ENCODE peak calls at places on chromosomes 5 and 9, in nine cellular contexts. M is mesothelial cell of epicardium; J is GM13977; Q is iPS-NIHi11; K is activated naive CD4-positive, alpha-beta T cell; D is hippocampal formation; T is stimulated activated CD4-positive, alpha-beta T cell treated with anti-CD3 and anti-CD28 coated beads, Interleukin-2, amount 100 ng/mL, for 48 hours; X is RPMI7951; F is brain microvascular endothelial cell. S is an unnamed sample.

GRCh38 chr9:3043369-3043768 is 199.5 kb upstream of the PUM3 start:
- DNase-seq in K (no peak), M (no peak), X (no peak), T (no peak), F (peak; percentile 35), D (no peak), Q (no peak), J (no peak), S (no peak)

GRCh38 chr5:53360811-53361210 is 119.6 kb upstream of the FST start:
- DNase-seq in X (peak; percentile 76), T (no peak), Q (no peak), K (no peak), J (no peak), D (no peak), M (no peak), F (peak; percentile 88), S (no peak)

GRCh38 chr5:150075806-150076205 is 10.5 kb downstream of the CSF1R start:
- DNase-seq in Q (peak; percentile 36), F (no peak), K (no peak), X (no peak), J (no peak), T (no peak), D (no peak), M (no peak), S (no peak)

GRCh38 chr9:11962327-11962726 is 730.9 kb upstream of the TYRP1 start:
- DNase-seq in M (no peak), K (no peak), D (no peak), J (no peak), X (no peak), Q (no peak), T (no peak), F (no peak), S (no peak)

GRCh38 chr5:159441441-159441840 is 111.2 kb upstream of the IL12B start:
- DNase-seq in D (no peak), T (no peak), F (no peak), K (no peak), Q (peak; percentile 67), J (no peak), X (no peak), M (no peak), S (no peak)

GRCh38 chr5:103624035-103624461 is 61.5 kb upstream of the NUDT12 start:
- DNase-seq in D (no peak), M (no peak), T (no peak), X (peak; percentile 10), K (no peak), F (peak; percentile 60), Q (no peak), J (no peak), S (no peak)

GRCh38 chr5:54832066-54832465 is 153.3 kb downstream of the ESM1 start:
- DNase-seq in Q (no peak), K (no peak), M (no peak), T (no peak), X (peak; percentile 28), D (no peak), J (no peak), F (no peak), S (no peak)

GRCh38 chr9:16626577-16627130 is 243.8 kb downstream of the BNC2 start:
- DNase-seq in Q (peak; percentile 58), J (no peak), T (no peak), X (peak; percentile 92), F (peak; percentile 89), D (no peak), M (no peak), K (no peak), S (no peak)

GRCh38 chr9:130490981-130491380 is 46.2 kb downstream of the ASS1 start:
- DNase-seq in F (no peak), K (no peak), J (no peak), Q (no peak), D (no peak), T (no peak), X (no peak), M (no peak), S (no peak)

GRCh38 chr9:127825319-127826051 is 22.8 kb downstream of the FPGS start:
- DNase-seq in F (no peak), J (no peak), T (no peak), M (no peak), K (no peak), Q (peak; percentile 89), D (no peak), X (no peak), S (no peak)

GRCh38 chr9:81314525-81314924 is 374.8 kb downstream of the TLE1 start:
- DNase-seq in K (no peak), F (no peak), X (no peak), Q (no peak), M (no peak), D (no peak), J (no peak), T (no peak), S (no peak)

GRCh38 chr9:99855467-99856176 is 33.9 kb downstream of the NR4A3 start:
- DNase-seq in T (no peak), K (no peak), M (no peak), D (no peak), X (no peak), F (no peak), Q (no peak), J (no peak), S (no peak)

GRCh38 chr5:38751103-38751502 is 94.7 kb upstream of the OSMR start:
- DNase-seq in M (no peak), F (no peak), Q (no peak), D (no peak), X (no peak), J (no peak), K (no peak), T (no peak), S (no peak)

S was measured in GM10248.